ENCODE peak calls at places on chromosome 6, in six cellular contexts. H is astrocyte of the spinal cord; P is globus pallidus; X is activated CD8-positive, alpha-beta memory T cell treated with anti-CD3 and anti-CD28 coated beads for 1 hour; F is K562; A is fibroblast of the aortic adventitia. Q is an unnamed sample.

GRCh38 chr6:6811151-6812002 is 222.9 kb downstream of the LY86 start:
- DNase-seq in H (peak), P (no peak), X (no peak), F (no peak), A (peak), Q (no peak)

GRCh38 chr6:138546733-138547185 is 47.5 kb upstream of the NHSL1 start:
- DNase-seq in H (peak), P (no peak), X (no peak), F (no peak), A (no peak), Q (no peak)

GRCh38 chr6:127532991-127533390 is 13.9 kb upstream of the MTCL3 start:
- DNase-seq in H (no peak), P (no peak), X (no peak), F (no peak), A (no peak), Q (no peak)

GRCh38 chr6:138403324-138403800 is 661 bp upstream of the HEBP2 start:
- DNase-seq in H (no peak), P (peak), X (no peak), F (peak), A (no peak), Q (no peak)

GRCh38 chr6:16136536-16137450 is 7.9 kb downstream of the MYLIP start:
- DNase-seq in H (peak), P (no peak), X (peak), F (no peak), A (peak), Q (no peak)

GRCh38 chr6:63565058-63565726 is 7.1 kb upstream of the LOC128125822 start:
- DNase-seq in H (no peak), P (no peak), X (no peak), F (no peak), A (no peak), Q (no peak)

GRCh38 chr6:44661221-44661609 is 273.7 kb downstream of the CDC5L start:
- DNase-seq in H (peak), P (no peak), X (no peak), F (no peak), A (no peak), Q (no peak)

GRCh38 chr6:20696676-20697075 is 162.4 kb downstream of the CDKAL1 start:
- DNase-seq in H (peak), P (no peak), X (no peak), F (no peak), A (peak), Q (no peak)

GRCh38 chr6:47047479-47048411 is 5.6 kb upstream of the ADGRF1 start:
- DNase-seq in H (peak), P (peak), X (no peak), F (peak), A (peak), Q (peak)

GRCh38 chr6:163409712-163410111 is 4.8 kb upstream of the QKI start:
- DNase-seq in H (no peak), P (no peak), X (no peak), F (no peak), A (no peak), Q (no peak)

GRCh38 chr6:13615802-13616140 is 636 bp downstream of the NOL7 start:
- DNase-seq in H (no peak), P (no peak), X (peak), F (peak), A (peak), Q (no peak)

GRCh38 chr6:154824076-154824475 is 90.9 kb downstream of the SCAF8 start:
- DNase-seq in H (peak), P (no peak), X (no peak), F (no peak), A (no peak), Q (no peak)

GRCh38 chr6:165571721-165572132 is 91.3 kb downstream of the PDE10A start:
- DNase-seq in H (peak), P (no peak), X (no peak), F (no peak), A (no peak), Q (no peak)

GRCh38 chr6:23446394-23447001 is 679.5 kb upstream of the NRSN1 start:
- DNase-seq in H (peak), P (peak), X (no peak), F (no peak), A (peak), Q (no peak)

GRCh38 chr6:123127807-123128206 is 131.8 kb downstream of the CLVS2 start:
- DNase-seq in H (no peak), P (no peak), X (no peak), F (no peak), A (no peak), Q (no peak)

GRCh38 chr6:89509719-89510339 is 76.9 kb downstream of the ANKRD6 start:
- DNase-seq in H (no peak), P (no peak), X (no peak), F (peak), A (peak), Q (no peak)

GRCh38 chr6:74333406-74333805 is 637.4 kb downstream of the CD109 start:
- DNase-seq in H (peak), P (no peak), X (no peak), F (no peak), A (peak), Q (no peak)

GRCh38 chr6:166467436-166468000 is 84.8 kb upstream of the MPC1 start:
- DNase-seq in H (no peak), P (no peak), X (no peak), F (no peak), A (no peak), Q (no peak)

GRCh38 chr6:153012856-153013255 is 10.3 kb upstream of the MTRF1L start:
- DNase-seq in H (no peak), P (no peak), X (no peak), F (no peak), A (no peak), Q (no peak)